ENCODE peak calls at places on chromosomes 3 and 15, in six cellular contexts. One of them, this sample, is unnamed.

GRCh38 chr3:139588450-139588849 is 48.9 kb upstream of the RBP1 start:
- DNase-seq in H1: no peak
- DNase-seq in CD4-positive, alpha-beta T cell: no peak
- DNase-seq in GM23338: peak
- DNase-seq in PC-9: no peak
- DNase-seq in heart right ventricle: peak
- DNase-seq in this sample: no peak

GRCh38 chr3:23650371-23651140 is 155.2 kb upstream of the UBE2E1 start:
- DNase-seq in heart right ventricle: no peak
- DNase-seq in GM23338: no peak
- DNase-seq in H1: no peak
- DNase-seq in PC-9: peak
- DNase-seq in CD4-positive, alpha-beta T cell: no peak
- DNase-seq in this sample: no peak

GRCh38 chr3:172082820-172083513 is 43.6 kb downstream of the FNDC3B start:
- DNase-seq in PC-9: no peak
- DNase-seq in CD4-positive, alpha-beta T cell: no peak
- DNase-seq in H1: no peak
- DNase-seq in GM23338: no peak
- DNase-seq in heart right ventricle: no peak
- DNase-seq in this sample: no peak

GRCh38 chr3:78726545-78726944 is 1041.3 kb downstream of the ROBO1 start:
- DNase-seq in PC-9: no peak
- DNase-seq in H1: no peak
- DNase-seq in heart right ventricle: no peak
- DNase-seq in CD4-positive, alpha-beta T cell: no peak
- DNase-seq in GM23338: peak
- DNase-seq in this sample: no peak

GRCh38 chr15:99076555-99077308 is 28.1 kb upstream of the SYNM start:
- DNase-seq in GM23338: peak
- DNase-seq in H1: peak
- DNase-seq in heart right ventricle: no peak
- DNase-seq in CD4-positive, alpha-beta T cell: peak
- DNase-seq in PC-9: peak
- DNase-seq in this sample: no peak

GRCh38 chr3:89527736-89528335 is 420.4 kb downstream of the EPHA3 start:
- DNase-seq in CD4-positive, alpha-beta T cell: no peak
- DNase-seq in H1: no peak
- DNase-seq in heart right ventricle: no peak
- DNase-seq in PC-9: no peak
- DNase-seq in GM23338: peak
- DNase-seq in this sample: no peak

GRCh38 chr15:96337991-96338771 is 7.7 kb downstream of the NR2F2 start:
- DNase-seq in PC-9: no peak
- DNase-seq in H1: no peak
- DNase-seq in heart right ventricle: no peak
- DNase-seq in CD4-positive, alpha-beta T cell: no peak
- DNase-seq in GM23338: peak
- DNase-seq in this sample: no peak

GRCh38 chr15:58770857-58771620 is at the start of gene MINDY2:
- DNase-seq in heart right ventricle: peak
- DNase-seq in H1: peak
- DNase-seq in CD4-positive, alpha-beta T cell: peak
- DNase-seq in GM23338: peak
- DNase-seq in PC-9: peak
- DNase-seq in this sample: peak

GRCh38 chr3:186361612-186362408 is at the start of gene DGKG:
- DNase-seq in heart right ventricle: peak
- DNase-seq in CD4-positive, alpha-beta T cell: no peak
- DNase-seq in GM23338: peak
- DNase-seq in PC-9: no peak
- DNase-seq in H1: no peak
- DNase-seq in this sample: peak

GRCh38 chr3:49554639-49555265 is 475 bp downstream of the BSN start:
- DNase-seq in CD4-positive, alpha-beta T cell: peak
- DNase-seq in PC-9: no peak
- DNase-seq in GM23338: peak
- DNase-seq in heart right ventricle: peak
- DNase-seq in H1: no peak
- DNase-seq in this sample: no peak

GRCh38 chr3:71172951-71173350 is 410.6 kb downstream of the FOXP1 start:
- DNase-seq in H1: no peak
- DNase-seq in CD4-positive, alpha-beta T cell: no peak
- DNase-seq in PC-9: no peak
- DNase-seq in heart right ventricle: no peak
- DNase-seq in GM23338: no peak
- DNase-seq in this sample: no peak

GRCh38 chr3:60972599-60972998 is 278.7 kb downstream of the FHIT start:
- DNase-seq in PC-9: no peak
- DNase-seq in CD4-positive, alpha-beta T cell: no peak
- DNase-seq in heart right ventricle: no peak
- DNase-seq in H1: no peak
- DNase-seq in GM23338: no peak
- DNase-seq in this sample: no peak

GRCh38 chr3:111321786-111322185 is 220.2 kb upstream of the CD96 start:
- DNase-seq in heart right ventricle: no peak
- DNase-seq in PC-9: no peak
- DNase-seq in GM23338: no peak
- DNase-seq in H1: no peak
- DNase-seq in CD4-positive, alpha-beta T cell: no peak
- DNase-seq in this sample: no peak

GRCh38 chr3:193087336-193087735 is 153.7 kb upstream of the PLAAT1 start:
- DNase-seq in PC-9: no peak
- DNase-seq in CD4-positive, alpha-beta T cell: no peak
- DNase-seq in H1: no peak
- DNase-seq in heart right ventricle: no peak
- DNase-seq in GM23338: no peak
- DNase-seq in this sample: no peak

GRCh38 chr15:67601008-67601620 is 58.6 kb downstream of the MAP2K5 start:
- DNase-seq in heart right ventricle: no peak
- DNase-seq in CD4-positive, alpha-beta T cell: no peak
- DNase-seq in GM23338: no peak
- DNase-seq in H1: no peak
- DNase-seq in PC-9: no peak
- DNase-seq in this sample: no peak

GRCh38 chr15:55518641-55519040 is 10.6 kb upstream of the DNAAF4 start:
- DNase-seq in H1: no peak
- DNase-seq in heart right ventricle: no peak
- DNase-seq in CD4-positive, alpha-beta T cell: no peak
- DNase-seq in PC-9: no peak
- DNase-seq in GM23338: no peak
- DNase-seq in this sample: no peak

GRCh38 chr3:56914646-56915045 is 112.9 kb upstream of the ARHGEF3 start:
- DNase-seq in H1: no peak
- DNase-seq in CD4-positive, alpha-beta T cell: no peak
- DNase-seq in heart right ventricle: no peak
- DNase-seq in GM23338: no peak
- DNase-seq in PC-9: no peak
- DNase-seq in this sample: no peak

GRCh38 chr3:31356941-31357340 is 175.8 kb upstream of the STT3B start:
- DNase-seq in GM23338: peak
- DNase-seq in H1: no peak
- DNase-seq in heart right ventricle: no peak
- DNase-seq in CD4-positive, alpha-beta T cell: no peak
- DNase-seq in PC-9: no peak
- DNase-seq in this sample: no peak

GRCh38 chr3:106717178-106717780 is 660.0 kb upstream of the CCDC54 start:
- DNase-seq in CD4-positive, alpha-beta T cell: no peak
- DNase-seq in H1: no peak
- DNase-seq in heart right ventricle: no peak
- DNase-seq in GM23338: no peak
- DNase-seq in PC-9: no peak
- DNase-seq in this sample: no peak

GRCh38 chr3:123129532-123129931 is 62.7 kb downstream of the PDIA5 start:
- DNase-seq in heart right ventricle: no peak
- DNase-seq in CD4-positive, alpha-beta T cell: no peak
- DNase-seq in H1: no peak
- DNase-seq in GM23338: no peak
- DNase-seq in PC-9: no peak
- DNase-seq in this sample: no peak

GRCh38 chr3:130644600-130645232 is 101.9 kb downstream of the PIK3R4 start:
- DNase-seq in CD4-positive, alpha-beta T cell: no peak
- DNase-seq in H1: no peak
- DNase-seq in GM23338: no peak
- DNase-seq in PC-9: no peak
- DNase-seq in heart right ventricle: no peak
- DNase-seq in this sample: no peak

GRCh38 chr3:150760431-150761200 is 2.4 kb downstream of the SIAH2 start:
- DNase-seq in CD4-positive, alpha-beta T cell: no peak
- DNase-seq in heart right ventricle: no peak
- DNase-seq in H1: no peak
- DNase-seq in GM23338: no peak
- DNase-seq in PC-9: no peak
- DNase-seq in this sample: no peak

GRCh38 chr3:12222765-12223485 is 64.2 kb upstream of the TIMP4 start:
- DNase-seq in heart right ventricle: no peak
- DNase-seq in CD4-positive, alpha-beta T cell: no peak
- DNase-seq in H1: no peak
- DNase-seq in PC-9: peak
- DNase-seq in GM23338: no peak
- DNase-seq in this sample: no peak

GRCh38 chr3:132554437-132554836 is 42.6 kb upstream of the ACKR4 start:
- DNase-seq in heart right ventricle: no peak
- DNase-seq in CD4-positive, alpha-beta T cell: no peak
- DNase-seq in PC-9: no peak
- DNase-seq in GM23338: no peak
- DNase-seq in H1: no peak
- DNase-seq in this sample: peak

GRCh38 chr15:47736123-47736786 is 18.9 kb downstream of the SEMA6D start:
- DNase-seq in heart right ventricle: no peak
- DNase-seq in CD4-positive, alpha-beta T cell: no peak
- DNase-seq in GM23338: no peak
- DNase-seq in PC-9: no peak
- DNase-seq in H1: no peak
- DNase-seq in this sample: no peak

GRCh38 chr3:160562952-160563351 is 2.4 kb downstream of the KPNA4 start:
- DNase-seq in GM23338: no peak
- DNase-seq in H1: no peak
- DNase-seq in CD4-positive, alpha-beta T cell: no peak
- DNase-seq in PC-9: no peak
- DNase-seq in heart right ventricle: no peak
- DNase-seq in this sample: no peak

GRCh38 chr15:77186518-77187095 is 115.7 kb upstream of the TSPAN3 start:
- DNase-seq in CD4-positive, alpha-beta T cell: no peak
- DNase-seq in PC-9: no peak
- DNase-seq in heart right ventricle: no peak
- DNase-seq in GM23338: peak
- DNase-seq in H1: no peak
- DNase-seq in this sample: no peak

GRCh38 chr3:134038716-134039115 is 9.0 kb upstream of the SLCO2A1 start:
- DNase-seq in GM23338: no peak
- DNase-seq in heart right ventricle: no peak
- DNase-seq in H1: no peak
- DNase-seq in PC-9: no peak
- DNase-seq in CD4-positive, alpha-beta T cell: no peak
- DNase-seq in this sample: no peak

GRCh38 chr3:23304424-23304823 is 101.3 kb downstream of the UBE2E2 start:
- DNase-seq in GM23338: no peak
- DNase-seq in H1: no peak
- DNase-seq in CD4-positive, alpha-beta T cell: no peak
- DNase-seq in PC-9: no peak
- DNase-seq in heart right ventricle: no peak
- DNase-seq in this sample: no peak

GRCh38 chr3:42772670-42773408 is at the start of gene CCDC13:
- DNase-seq in CD4-positive, alpha-beta T cell: peak
- DNase-seq in H1: peak
- DNase-seq in PC-9: no peak
- DNase-seq in GM23338: peak
- DNase-seq in heart right ventricle: peak
- DNase-seq in this sample: peak
- TF ChIP-seq CTCF in CD4-positive, alpha-beta T cell: no peak
- TF ChIP-seq CTCF in H1: no peak
- TF ChIP-seq CTCF in PC-9: no peak
- TF ChIP-seq CTCF in GM23338: no peak
- TF ChIP-seq CTCF in heart right ventricle: no peak
- TF ChIP-seq CTCF in this sample: no peak

DNA sequence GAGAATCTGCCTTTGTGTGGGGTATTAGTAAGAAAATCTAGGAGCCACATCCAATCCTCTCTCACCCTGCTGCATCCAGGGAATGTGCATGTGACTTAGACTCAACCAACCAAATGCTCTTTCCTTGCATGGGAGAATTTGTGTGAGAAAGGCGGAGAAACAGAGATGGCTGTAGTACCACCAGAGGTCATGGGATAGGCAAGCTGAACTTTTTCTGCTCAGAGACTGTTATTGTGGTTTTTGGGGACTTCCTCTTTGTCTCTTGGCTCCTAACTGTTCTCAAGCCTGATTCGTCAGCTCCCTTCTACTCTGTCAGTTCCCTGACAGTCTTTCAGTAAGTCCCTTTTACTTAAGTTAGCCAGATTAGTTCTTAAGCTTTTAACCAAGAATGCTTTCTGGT is 2.6 kb upstream of the ZSCAN2 start:
- DNase-seq in CD4-positive, alpha-beta T cell: no peak
- DNase-seq in H1: no peak
- DNase-seq in PC-9: no peak
- DNase-seq in heart right ventricle: no peak
- DNase-seq in GM23338: peak
- DNase-seq in this sample: no peak
- H3K27ac ChIP-seq in CD4-positive, alpha-beta T cell: peak
- H3K27ac ChIP-seq in H1: no peak
- H3K27ac ChIP-seq in PC-9: no peak
- H3K27ac ChIP-seq in heart right ventricle: peak
- H3K27ac ChIP-seq in GM23338: no peak
- H3K27ac ChIP-seq in this sample: no peak

DNA sequence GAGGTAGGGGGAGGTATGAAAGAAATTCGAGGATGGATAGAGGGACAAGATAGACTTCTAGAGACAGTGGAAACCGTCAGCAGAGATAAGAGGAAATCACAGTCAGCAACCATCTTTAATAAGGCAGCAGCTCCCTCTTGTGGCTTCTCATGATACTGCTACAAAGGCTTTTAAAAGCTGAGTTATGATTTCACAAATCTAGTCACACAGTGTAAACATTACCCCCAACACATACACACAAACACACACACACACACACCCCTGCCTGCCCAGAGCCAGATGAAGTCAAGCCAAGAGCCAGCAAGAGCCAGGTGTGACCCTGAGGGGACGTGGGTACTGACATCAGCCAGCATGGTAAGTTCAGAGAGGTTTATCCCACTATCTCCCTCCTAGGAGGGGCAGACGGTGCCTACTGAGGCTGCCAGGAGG is 18.9 kb upstream of the TGM5 start:
- DNase-seq in CD4-positive, alpha-beta T cell: no peak
- DNase-seq in PC-9: peak
- DNase-seq in GM23338: peak
- DNase-seq in H1: no peak
- DNase-seq in heart right ventricle: no peak
- DNase-seq in this sample: no peak
- TF ChIP-seq CTCF in CD4-positive, alpha-beta T cell: peak
- TF ChIP-seq CTCF in PC-9: peak
- TF ChIP-seq CTCF in GM23338: peak
- TF ChIP-seq CTCF in H1: peak
- TF ChIP-seq CTCF in heart right ventricle: peak
- TF ChIP-seq CTCF in this sample: peak

DNA sequence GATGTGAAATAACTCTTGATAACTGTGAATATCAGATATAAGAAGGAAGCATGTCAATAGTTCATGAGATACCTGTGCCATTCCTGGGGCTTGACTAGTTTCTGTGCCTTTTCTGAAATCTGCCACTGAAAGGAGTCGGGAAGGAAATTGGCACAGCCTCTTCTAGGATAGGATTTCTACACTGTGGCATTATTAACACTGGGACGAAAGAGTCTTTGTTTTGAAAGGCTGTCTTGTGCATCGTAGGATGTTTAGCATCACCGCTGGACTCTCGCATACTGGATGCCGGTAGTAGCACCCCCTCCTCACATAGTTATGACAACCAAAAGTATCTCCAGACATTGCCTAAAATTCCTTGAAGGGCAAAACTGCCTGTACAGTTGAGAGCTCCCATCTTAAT is 77.9 kb upstream of the SAMMSON start:
- DNase-seq in CD4-positive, alpha-beta T cell: no peak
- DNase-seq in heart right ventricle: no peak
- DNase-seq in GM23338: no peak
- DNase-seq in H1: no peak
- DNase-seq in PC-9: no peak
- DNase-seq in this sample: no peak
- H3K27ac ChIP-seq in CD4-positive, alpha-beta T cell: no peak
- H3K27ac ChIP-seq in heart right ventricle: no peak
- H3K27ac ChIP-seq in GM23338: no peak
- H3K27ac ChIP-seq in H1: no peak
- H3K27ac ChIP-seq in PC-9: no peak
- H3K27ac ChIP-seq in this sample: no peak

This sample was measured in dorsolateral prefrontal cortex.